ENCODE peak calls at places on chromosomes 6 and 20, in nine cellular contexts. E is PC-9; W is lung microvascular endothelial cell; S is SHP77 treated with DMSO at 0.1 percent for 48 hours; B is C1 segment of cervical spinal cord; D is stimulated activated CD4-positive, alpha-beta T cell treated with anti-CD3 and anti-CD28 coated beads, Interleukin-2, amount 100 ng/mL, for 24 hours; V is Peyer's patch; Z is iPS-NIHi11; T is ureter. O is an unnamed sample.

GRCh38 chr20:7520361-7520760 is 419.9 kb downstream of the HAO1 start:
- DNase-seq in E (no peak), W (no peak), S (no peak), B (no peak), D (no peak), V (no peak), Z (no peak), T (no peak), O (no peak)

GRCh38 chr6:46189726-46190125 is 18.9 kb upstream of the ENPP5 start:
- DNase-seq in E (no peak), W (no peak), S (no peak), B (no peak), D (no peak), V (no peak), Z (no peak), T (no peak), O (no peak)

GRCh38 chr20:63955281-63955845 is 853 bp downstream of the UCKL1 start:
- DNase-seq in E (peak; percentile 59), W (no peak), S (no peak), B (peak; percentile 74), D (no peak), V (peak; percentile 77), Z (peak; percentile 62), T (no peak), O (peak; percentile 75)

GRCh38 chr6:136236491-136237293 is 13.4 kb downstream of the MTFR2 start:
- DNase-seq in E (no peak), W (no peak), S (no peak), B (no peak), D (no peak), V (no peak), Z (no peak), T (no peak), O (peak; percentile 71)

GRCh38 chr6:128209771-128210170 is 308.9 kb upstream of the THEMIS start:
- DNase-seq in E (peak; percentile 29), W (peak; percentile 44), S (no peak), B (no peak), D (no peak), V (no peak), Z (no peak), T (no peak), O (no peak)

GRCh38 chr20:44207066-44207723 is 3.4 kb downstream of the OSER1 start:
- DNase-seq in E (no peak), W (no peak), S (no peak), B (no peak), D (no peak), V (no peak), Z (no peak), T (no peak), O (no peak)

GRCh38 chr20:37734228-37734980 is 40.6 kb downstream of the CTNNBL1 start:
- DNase-seq in E (no peak), W (no peak), S (no peak), B (no peak), D (no peak), V (no peak), Z (no peak), T (no peak), O (no peak)

GRCh38 chr20:53810661-53811355 is 217.2 kb upstream of the ZNF217 start:
- DNase-seq in E (no peak), W (no peak), S (no peak), B (no peak), D (no peak), V (no peak), Z (no peak), T (no peak), O (no peak)

GRCh38 chr20:5705827-5706226 is 44.4 kb upstream of the SHLD1 start:
- DNase-seq in E (no peak), W (no peak), S (no peak), B (no peak), D (no peak), V (no peak), Z (no peak), T (no peak), O (no peak)

GRCh38 chr6:157760589-157761330 is 62.3 kb upstream of the SNX9 start:
- DNase-seq in E (peak; percentile 22), W (peak; percentile 44), S (no peak), B (no peak), D (peak; percentile 58), V (no peak), Z (no peak), T (no peak), O (no peak)

GRCh38 chr20:6838181-6838826 is 70.8 kb downstream of the BMP2 start:
- DNase-seq in E (no peak), W (no peak), S (no peak), B (no peak), D (no peak), V (no peak), Z (no peak), T (no peak), O (no peak)

GRCh38 chr6:44606506-44606905 is 219.0 kb downstream of the CDC5L start:
- DNase-seq in E (no peak), W (peak; percentile 17), S (no peak), B (no peak), D (no peak), V (no peak), Z (no peak), T (no peak), O (no peak)

GRCh38 chr6:132798820-132799538 is 542 bp upstream of the SLC18B1 start:
- DNase-seq in E (peak; percentile 78), W (peak; percentile 83), S (peak; percentile 62), B (no peak), D (peak; percentile 77), V (peak; percentile 91), Z (peak; percentile 64), T (peak; percentile 83), O (peak; percentile 95)

GRCh38 chr6:116741571-116741970 is 23.9 kb downstream of the FAM162B start:
- DNase-seq in E (no peak), W (peak; percentile 77), S (no peak), B (no peak), D (no peak), V (no peak), Z (no peak), T (no peak), O (no peak)

GRCh38 chr6:161482517-161482903 is 208.6 kb upstream of the AGPAT4 start:
- DNase-seq in E (no peak), W (peak; percentile 70), S (no peak), B (no peak), D (no peak), V (no peak), Z (no peak), T (no peak), O (no peak)

GRCh38 chr6:101114703-101115102 is 233.6 kb upstream of the ASCC3 start:
- DNase-seq in E (peak; percentile 4), W (no peak), S (peak; percentile 74), B (no peak), D (no peak), V (peak; percentile 51), Z (peak; percentile 51), T (no peak), O (peak; percentile 3)

GRCh38 chr6:25582101-25582500 is 69.9 kb upstream of the SCGN start:
- DNase-seq in E (no peak), W (no peak), S (no peak), B (no peak), D (no peak), V (no peak), Z (no peak), T (no peak), O (no peak)

GRCh38 chr6:2503816-2504494 is 246.8 kb downstream of the MYLK4 start:
- DNase-seq in E (no peak), W (no peak), S (peak; percentile 9), B (no peak), D (no peak), V (no peak), Z (no peak), T (no peak), O (no peak)

GRCh38 chr6:162468326-162468725 is 259.2 kb downstream of the PRKN start:
- DNase-seq in E (no peak), W (no peak), S (no peak), B (no peak), D (no peak), V (no peak), Z (no peak), T (no peak), O (no peak)

GRCh38 chr6:37648465-37649330 is 49.0 kb downstream of the MDGA1 start:
- DNase-seq in E (peak; percentile 85), W (peak; percentile 23), S (no peak), B (no peak), D (no peak), V (no peak), Z (peak; percentile 94), T (no peak), O (no peak)

GRCh38 chr6:158033751-158034702 is 52.4 kb downstream of the SYNJ2 start:
- DNase-seq in E (no peak), W (no peak), S (no peak), B (no peak), D (no peak), V (peak; percentile 77), Z (no peak), T (no peak), O (no peak)

O was measured in erythroblast.